ENCODE peak calls at places on chromosomes 5 and 9, in eight cellular contexts. B, O, Z, M, D, Y, C and N are unnamed samples.

GRCh38 chr9:136804509-136805206 is 3.1 kb upstream of the RABL6 start:
- DNase-seq in B (no peak), O (no peak), Z (no peak), M (no peak), D (no peak), Y (no peak), C (no peak), N (no peak)

GRCh38 chr5:124071039-124071438 is 559.1 kb downstream of the CSNK1G3 start:
- DNase-seq in B (no peak), O (no peak), Z (no peak), M (no peak), D (no peak), Y (no peak), C (no peak), N (no peak)

GRCh38 chr5:43627028-43627427 is 24.0 kb downstream of the NNT start:
- DNase-seq in B (peak), O (no peak), Z (no peak), M (no peak), D (peak), Y (peak), C (no peak), N (no peak)

GRCh38 chr5:76819851-76820280 is 1.0 kb downstream of the F2RL1 start:
- DNase-seq in B (no peak), O (no peak), Z (no peak), M (no peak), D (no peak), Y (no peak), C (no peak), N (no peak)

GRCh38 chr5:39560730-39561129 is 135.9 kb upstream of the DAB2 start:
- DNase-seq in B (no peak), O (no peak), Z (no peak), M (no peak), D (no peak), Y (no peak), C (no peak), N (no peak)

GRCh38 chr9:109403116-109403515 is 82.3 kb upstream of the EPB41L4B start:
- DNase-seq in B (no peak), O (no peak), Z (no peak), M (no peak), D (no peak), Y (no peak), C (no peak), N (no peak)

GRCh38 chr5:31987985-31988710 is 186.0 kb downstream of the GOLPH3 start:
- DNase-seq in B (peak), O (peak), Z (no peak), M (no peak), D (no peak), Y (peak), C (peak), N (no peak)

GRCh38 chr9:80552931-80553330 is 981.2 kb downstream of the TLE4 start:
- DNase-seq in B (peak), O (no peak), Z (no peak), M (no peak), D (no peak), Y (no peak), C (no peak), N (no peak)

GRCh38 chr9:114616684-114617520 is 5.8 kb downstream of the TMEM268 start:
- DNase-seq in B (no peak), O (no peak), Z (no peak), M (peak), D (no peak), Y (no peak), C (no peak), N (peak)

GRCh38 chr9:132651259-132651658 is 18.5 kb downstream of the DDX31 start:
- DNase-seq in B (peak), O (peak), Z (no peak), M (no peak), D (no peak), Y (peak), C (no peak), N (no peak)

DNA sequence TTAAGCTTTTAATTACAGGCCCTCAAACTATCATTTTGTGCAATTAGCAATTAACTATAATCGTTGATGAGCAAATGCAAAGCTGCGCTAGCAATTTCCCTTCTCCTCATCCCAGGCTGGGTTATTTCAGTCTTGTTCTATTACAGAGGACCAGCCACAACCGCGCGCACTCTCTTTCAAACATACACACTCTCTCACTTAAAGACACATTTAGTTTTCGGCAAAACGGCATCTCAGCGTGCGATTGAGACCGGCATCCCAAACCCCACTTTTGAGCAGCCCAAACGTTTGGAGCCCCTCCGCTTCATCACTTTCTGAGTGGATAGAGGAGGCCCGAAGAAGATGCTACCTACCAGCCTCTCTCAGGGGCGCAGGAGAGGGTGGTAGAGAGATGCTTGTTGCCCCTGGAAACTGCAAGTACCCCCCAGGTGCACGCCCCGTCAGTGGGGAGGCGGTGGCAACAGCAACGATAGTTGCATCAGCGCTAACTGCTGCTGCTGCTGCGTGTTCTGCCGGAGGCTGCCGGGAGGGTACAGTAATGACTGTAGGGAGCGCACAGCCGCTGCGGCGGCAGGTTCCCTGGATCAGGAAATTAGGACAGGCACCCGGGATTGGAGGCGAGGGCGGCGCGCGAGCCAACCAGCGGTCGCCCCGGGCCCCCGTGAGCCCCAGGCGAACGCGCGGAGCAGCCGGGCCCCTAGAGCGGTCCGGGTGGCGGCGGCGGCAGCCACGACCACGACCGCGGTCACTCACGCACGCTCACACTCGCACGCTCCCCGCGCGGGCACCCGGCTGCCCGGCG is 510 bp upstream of the VLDLR start:
- DNase-seq in B (peak), O (peak), Z (peak), M (no peak), D (peak), Y (peak), C (peak), N (peak)
- TF ChIP-seq CTCF in B (peak), O (peak), Z (peak), M (peak), D (no peak), Y (peak), C (peak), N (no peak)

DNA sequence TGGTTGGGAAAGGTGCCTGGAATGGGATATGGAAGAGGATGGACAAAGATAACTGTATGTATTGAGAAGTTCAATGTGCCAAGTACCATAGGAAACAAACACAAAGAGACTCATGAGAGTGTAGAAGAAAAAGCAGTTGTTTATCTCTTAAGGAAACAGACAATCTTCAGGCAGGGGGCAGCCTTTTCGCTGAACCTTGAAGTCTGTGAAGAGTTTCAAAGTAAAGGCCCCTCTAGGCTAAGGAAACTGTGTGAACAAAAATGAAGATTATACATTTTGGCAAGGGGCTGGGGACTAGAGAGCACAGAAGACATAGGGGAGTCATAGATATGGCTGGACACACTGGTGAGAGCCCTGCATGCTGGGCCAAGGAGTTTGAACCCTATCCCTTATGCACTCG is 27.5 kb upstream of the FRMPD1 start:
- DNase-seq in B (no peak), O (no peak), Z (no peak), M (no peak), D (no peak), Y (no peak), C (no peak), N (no peak)
- TF ChIP-seq CTCF in B (no peak), O (no peak), Z (no peak), M (no peak), D (no peak), Y (no peak), C (no peak), N (no peak)

GRCh38 chr5:33994845-33995244 is 10.4 kb upstream of the SLC45A2 start:
- DNase-seq in B (peak), O (no peak), Z (no peak), M (no peak), D (no peak), Y (peak), C (no peak), N (no peak)
- TF ChIP-seq CTCF in B (no peak), O (no peak), Z (no peak), M (no peak), D (no peak), Y (no peak), C (no peak), N (no peak)

DNA sequence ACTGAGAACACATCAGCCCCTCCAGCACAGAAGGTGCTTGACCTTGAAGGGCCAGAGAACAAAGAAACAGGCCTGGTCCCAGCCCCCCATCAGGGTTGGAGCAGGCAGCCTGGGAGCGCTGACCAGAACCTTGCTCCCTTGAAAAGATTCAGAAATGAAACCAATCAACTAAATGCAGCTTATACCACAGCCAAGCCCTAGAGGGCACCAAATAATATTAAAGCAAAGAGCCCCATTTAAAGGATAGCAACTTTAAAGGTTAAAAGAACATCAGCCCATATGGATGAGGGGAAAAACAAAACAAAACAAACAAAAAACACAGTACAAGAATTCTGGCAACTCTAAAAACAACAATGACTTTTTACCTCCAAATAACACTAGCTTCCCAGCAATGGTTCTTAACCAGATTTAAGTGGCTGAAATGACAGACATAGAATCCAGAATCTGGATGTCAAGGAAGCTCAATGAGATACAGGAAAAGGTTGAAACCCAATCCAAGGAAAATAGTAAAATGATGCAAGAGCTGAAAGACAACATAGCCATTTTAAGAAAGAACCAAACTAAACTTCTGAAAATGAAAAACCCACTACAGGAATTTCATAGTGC is 471.9 kb downstream of the MTRR start:
- DNase-seq in B (peak), O (no peak), Z (no peak), M (no peak), D (no peak), Y (peak), C (no peak), N (no peak)
- TF ChIP-seq CTCF in B (peak), O (peak), Z (peak), M (peak), D (no peak), Y (peak), C (peak), N (no peak)

GRCh38 chr5:168086736-168087135 is 204.7 kb upstream of the WWC1 start:
- DNase-seq in B (no peak), O (no peak), Z (no peak), M (no peak), D (no peak), Y (no peak), C (no peak), N (no peak)

GRCh38 chr5:168088415-168089165 is 202.9 kb upstream of the WWC1 start:
- DNase-seq in B (no peak), O (no peak), Z (no peak), M (no peak), D (no peak), Y (no peak), C (no peak), N (no peak)

GRCh38 chr5:168085321-168086040 is 206.0 kb upstream of the WWC1 start:
- DNase-seq in B (peak), O (no peak), Z (peak), M (no peak), D (no peak), Y (no peak), C (no peak), N (no peak)

GRCh38 chr5:168089201-168089887 is 202.1 kb upstream of the WWC1 start:
- DNase-seq in B (no peak), O (no peak), Z (no peak), M (no peak), D (no peak), Y (no peak), C (no peak), N (no peak)

DNA sequence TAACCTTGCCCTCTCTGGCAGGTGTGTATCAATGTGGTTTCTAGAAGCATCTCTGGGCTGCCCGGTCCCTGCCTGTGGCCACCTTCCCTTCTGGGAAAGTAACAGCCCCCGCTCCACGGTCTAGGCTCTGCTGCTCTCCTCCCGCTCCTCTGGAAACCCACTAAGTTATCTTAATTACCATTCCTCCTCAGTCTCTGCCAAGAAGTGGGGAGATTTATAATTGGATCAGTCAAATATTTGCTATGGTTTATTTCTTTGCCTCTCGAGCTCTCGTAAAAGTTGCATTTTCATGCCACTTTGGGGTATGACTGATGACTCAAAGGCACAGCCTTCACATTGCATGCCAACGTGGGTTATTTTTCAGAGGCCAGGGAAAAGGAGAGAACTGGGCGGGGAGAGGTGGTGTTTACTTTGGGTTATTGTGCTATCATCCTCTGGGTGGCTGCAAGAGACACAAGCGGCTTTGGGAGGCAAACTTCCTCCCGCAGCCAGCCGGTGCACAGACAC is 205.3 kb upstream of the WWC1 start:
- DNase-seq in B (no peak), O (no peak), Z (peak), M (no peak), D (peak), Y (no peak), C (peak), N (no peak)
- TF ChIP-seq CTCF in B (no peak), O (no peak), Z (no peak), M (no peak), D (no peak), Y (no peak), C (peak), N (no peak)